ENCODE peak calls at places on chromosomes 3 and 15, in four cellular contexts. S, B, T and R are unnamed samples.

GRCh38 chr15:69749797-69750196 is 297.2 kb downstream of the RPLP1 start:
- DNase-seq in S (no peak), B (no peak), T (no peak), R (peak; percentile 16)

GRCh38 chr15:67715166-67715565 is 110.1 kb upstream of the SKOR1 start:
- DNase-seq in S (no peak), B (no peak), T (no peak), R (no peak)

GRCh38 chr3:113264249-113264648 is 52.9 kb downstream of the BOC start:
- DNase-seq in S (peak; percentile 59), B (no peak), T (no peak), R (no peak)

GRCh38 chr3:15591235-15591634 is 10.1 kb downstream of the HACL1 start:
- DNase-seq in S (no peak), B (no peak), T (no peak), R (no peak)

GRCh38 chr3:72380193-72380592 is 468.1 kb downstream of the SHQ1 start:
- DNase-seq in S (no peak), B (no peak), T (no peak), R (peak; percentile 24)

GRCh38 chr3:32226875-32227500 is 11.5 kb upstream of the CMTM8 start:
- DNase-seq in S (no peak), B (no peak), T (no peak), R (peak; percentile 70)

GRCh38 chr3:78497025-78497424 is 1270.8 kb downstream of the ROBO1 start:
- DNase-seq in S (no peak), B (no peak), T (no peak), R (no peak)

GRCh38 chr15:82900511-82900910 is 52.0 kb downstream of the HOMER2 start:
- DNase-seq in S (no peak), B (no peak), T (no peak), R (no peak)

GRCh38 chr15:83111149-83111548 is 3.7 kb downstream of the TM6SF1 start:
- DNase-seq in S (no peak), B (no peak), T (no peak), R (no peak)

GRCh38 chr3:196138464-196138863 is 56.6 kb upstream of the TFRC start:
- DNase-seq in S (no peak), B (peak; percentile 48), T (no peak), R (no peak)

GRCh38 chr3:87900061-87900460 is 158.7 kb downstream of the CGGBP1 start:
- DNase-seq in S (no peak), B (no peak), T (no peak), R (peak; percentile 8)

GRCh38 chr3:140570602-140571001 is 107.3 kb upstream of the TRIM42 start:
- DNase-seq in S (no peak), B (no peak), T (no peak), R (no peak)

DNA sequence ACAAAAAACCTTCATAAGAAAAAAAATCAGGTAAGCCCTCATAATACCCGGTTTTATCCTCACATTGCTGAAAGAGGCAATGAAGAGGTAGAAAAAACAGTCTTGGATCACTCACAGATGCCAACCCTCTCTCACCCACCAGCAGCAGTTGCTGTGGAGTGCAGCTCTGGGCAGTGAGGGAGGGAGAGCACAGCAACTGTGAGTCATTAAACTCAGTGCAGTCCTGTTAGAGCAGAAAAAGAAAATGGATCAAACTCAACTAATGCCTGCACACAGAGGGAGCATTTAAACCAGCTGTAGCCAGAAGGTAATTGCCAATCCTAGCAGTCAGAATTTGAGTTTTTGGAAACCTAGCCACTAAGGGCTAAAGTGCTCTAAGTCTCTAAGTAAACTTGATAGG is 1050.6 kb upstream of the ALCAM start:
- DNase-seq in S (no peak), B (no peak), T (no peak), R (no peak)
- TF ChIP-seq JUN in S (no peak), B (no peak), T (no peak), R (no peak)

GRCh38 chr15:101017935-101018849 is 99.0 kb downstream of the LRRK1 start:
- DNase-seq in S (no peak), B (no peak), T (no peak), R (peak; percentile 9)
- H3K9ac ChIP-seq in S (no peak overlapping the region), B (no peak overlapping the region), T (no peak overlapping the region), R (no peak overlapping the region)

DNA sequence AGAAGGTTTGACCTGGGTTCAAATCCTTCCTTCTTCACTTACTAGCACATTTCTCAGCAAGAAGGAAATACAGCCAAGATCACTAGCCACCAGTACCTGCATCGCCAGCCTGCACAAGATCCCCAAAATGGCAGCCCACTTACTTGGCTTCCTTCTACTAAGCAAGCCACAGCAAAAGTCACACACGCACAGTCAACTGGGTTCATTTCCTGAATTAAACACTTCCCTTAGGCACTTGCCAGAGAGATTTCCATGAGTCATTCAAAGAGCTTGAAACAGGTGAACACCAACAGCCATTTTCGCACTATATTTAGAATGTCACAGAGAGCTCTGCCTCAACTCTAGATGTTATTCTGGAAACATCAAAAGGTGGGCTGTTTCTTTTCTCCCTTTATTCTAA is 42.6 kb downstream of the MGLL start:
- DNase-seq in S (no peak), B (no peak), T (no peak), R (peak; percentile 84)
- TF ChIP-seq JUN in S (no peak), B (no peak), T (no peak), R (peak; percentile 50)

DNA sequence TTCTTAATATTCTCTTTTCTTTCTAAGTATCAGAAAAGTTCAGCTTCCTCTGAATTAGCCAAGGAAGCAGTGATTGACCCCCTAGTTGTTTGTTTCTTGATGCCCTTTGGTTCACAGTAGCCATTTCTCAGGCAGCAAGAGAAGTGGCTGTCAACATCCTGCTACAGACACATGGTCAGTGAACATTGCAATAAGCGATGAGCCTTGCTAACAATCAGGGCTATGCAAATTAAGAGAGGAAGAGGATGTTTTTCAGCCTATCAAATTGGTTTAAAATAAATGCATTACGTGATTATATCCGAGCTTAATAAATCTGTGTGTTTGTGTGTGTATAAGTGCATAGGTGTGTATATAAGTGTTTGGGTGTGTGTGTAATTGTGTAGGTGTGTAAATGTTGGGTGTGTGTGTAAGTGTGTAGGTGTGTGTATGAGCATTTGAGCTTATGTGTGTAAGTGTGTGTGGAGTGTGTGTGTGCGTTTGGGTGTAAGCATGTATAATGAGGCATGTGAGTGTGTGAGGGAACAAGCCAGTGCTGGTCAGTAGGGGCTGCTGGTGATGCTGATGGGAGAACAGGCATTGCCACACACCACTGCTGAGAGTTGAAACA is 78.1 kb upstream of the XCR1 start:
- DNase-seq in S (no peak), B (no peak), T (no peak), R (no peak)
- H3K9ac ChIP-seq in S (no peak overlapping the region), B (no peak overlapping the region), T (no peak overlapping the region), R (no peak overlapping the region)

DNA sequence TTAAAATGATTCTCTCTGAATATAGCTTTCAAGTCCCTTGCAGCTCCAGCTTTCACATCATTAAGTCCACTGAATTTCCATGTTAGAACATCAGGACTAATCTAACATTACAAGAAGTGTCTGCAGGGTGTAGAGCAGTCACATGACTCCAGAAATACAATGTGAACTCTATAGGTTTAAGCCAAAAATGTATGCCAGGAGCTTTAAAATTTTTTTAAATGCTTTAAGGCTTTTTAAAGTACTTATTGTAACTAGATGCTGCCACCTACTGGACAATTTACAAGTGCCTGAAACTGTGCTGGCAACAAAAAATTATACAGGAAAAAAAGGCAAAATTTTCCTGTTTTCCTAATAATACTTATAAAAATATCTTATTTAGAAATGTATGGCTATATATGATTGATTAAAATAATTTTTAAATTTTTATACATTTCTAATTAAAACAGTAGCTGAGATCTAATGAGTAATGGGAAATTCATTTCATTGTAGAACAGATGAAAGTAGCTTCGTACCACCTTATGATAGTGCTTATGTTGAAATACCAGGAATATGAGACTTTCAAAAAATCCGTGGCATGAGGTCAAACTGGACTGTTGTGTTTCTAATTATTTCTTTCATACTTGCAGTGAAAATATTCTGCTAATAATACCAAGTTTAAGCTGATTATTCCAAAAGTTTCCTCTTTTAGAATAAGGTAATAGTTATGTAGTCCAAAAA is 25.7 kb downstream of the FSIP1 start:
- DNase-seq in S (no peak), B (peak; percentile 70), T (peak; percentile 43), R (peak; percentile 74)
- TF ChIP-seq JUN in S (no peak), B (no peak), T (no peak), R (no peak)